ENCODE peak calls at places on chromosomes 6 and 20, in five cellular contexts. D is cardiac muscle cell, O is astrocyte of the cerebellum, W is hepatocyte, P is cardiac fibroblast. H is an unnamed sample.

GRCh38 chr20:58494923-58495622 is 20.1 kb downstream of the APCDD1L start:
- DNase-seq in D (no peak), O (no peak), W (no peak), P (no peak), H (no peak)

GRCh38 chr20:14341782-14342181 is 4.4 kb upstream of the FLRT3 start:
- DNase-seq in D (no peak), O (no peak), W (peak), P (peak), H (no peak)

GRCh38 chr6:40506956-40507355 is 80.2 kb downstream of the LRFN2 start:
- DNase-seq in D (no peak), O (no peak), W (no peak), P (no peak), H (no peak)

GRCh38 chr6:1310628-1311399 is 1.1 kb upstream of the FOXQ1 start:
- DNase-seq in D (peak), O (no peak), W (peak), P (no peak), H (no peak)

GRCh38 chr6:18265787-18266523 is 1.6 kb upstream of the DEK start:
- DNase-seq in D (no peak), O (no peak), W (no peak), P (no peak), H (no peak)

GRCh38 chr20:36490191-36490590 is 51.1 kb upstream of the MYL9 start:
- DNase-seq in D (peak), O (no peak), W (no peak), P (no peak), H (no peak)

GRCh38 chr6:161498359-161498758 is 224.5 kb upstream of the AGPAT4 start:
- DNase-seq in D (peak), O (peak), W (peak), P (peak), H (peak)

GRCh38 chr20:49762940-49763766 is 49.5 kb upstream of the B4GALT5 start:
- DNase-seq in D (peak), O (no peak), W (peak), P (no peak), H (no peak)

GRCh38 chr20:47676912-47677311 is 108.4 kb downstream of the SULF2 start:
- DNase-seq in D (no peak), O (no peak), W (no peak), P (no peak), H (no peak)

GRCh38 chr20:41335591-41335990 is 5.0 kb upstream of the LPIN3 start:
- DNase-seq in D (no peak), O (no peak), W (peak), P (no peak), H (no peak)

GRCh38 chr6:116404706-116405105 is 34.0 kb downstream of the DSE start:
- DNase-seq in D (no peak), O (no peak), W (no peak), P (peak), H (no peak)

GRCh38 chr20:3753098-3753497 is 14.5 kb downstream of the ADISSP start:
- DNase-seq in D (peak), O (peak), W (peak), P (peak), H (no peak)

GRCh38 chr6:107536183-107536582 is 46.3 kb downstream of the SOBP start:
- DNase-seq in D (peak), O (no peak), W (no peak), P (no peak), H (no peak)

GRCh38 chr6:143664171-143664570 is 13.6 kb upstream of the PHACTR2 start:
- DNase-seq in D (no peak), O (no peak), W (no peak), P (no peak), H (no peak)

GRCh38 chr6:151370509-151371078 is 20.8 kb downstream of the ZBTB2 start:
- DNase-seq in D (peak), O (no peak), W (no peak), P (peak), H (no peak)
- TF ChIP-seq CTCF in D (peak), O (peak), W (peak), P (peak), H (peak)

GRCh38 chr20:60510356-60510755 is 552.1 kb downstream of the CDH26 start:
- DNase-seq in D (no peak), O (no peak), W (no peak), P (no peak), H (no peak)

GRCh38 chr20:60516442-60516841 is 558.2 kb downstream of the CDH26 start:
- DNase-seq in D (no peak), O (no peak), W (no peak), P (no peak), H (no peak)

GRCh38 chr20:60507087-60507684 is 549.0 kb downstream of the CDH26 start:
- DNase-seq in D (no peak), O (no peak), W (no peak), P (no peak), H (no peak)

GRCh38 chr20:60512436-60512835 is 554.2 kb downstream of the CDH26 start:
- DNase-seq in D (no peak), O (peak), W (no peak), P (peak), H (no peak)
- H3K4me3 ChIP-seq in D (no peak), O (no peak), W (no peak), P (no peak), H (no peak)

GRCh38 chr6:42230320-42231034 is 12.8 kb upstream of the MRPS10 start:
- DNase-seq in D (no peak), O (no peak), W (no peak), P (peak), H (no peak)
- TF ChIP-seq CTCF in D (peak), O (peak), W (peak), P (peak), H (peak)

DNA sequence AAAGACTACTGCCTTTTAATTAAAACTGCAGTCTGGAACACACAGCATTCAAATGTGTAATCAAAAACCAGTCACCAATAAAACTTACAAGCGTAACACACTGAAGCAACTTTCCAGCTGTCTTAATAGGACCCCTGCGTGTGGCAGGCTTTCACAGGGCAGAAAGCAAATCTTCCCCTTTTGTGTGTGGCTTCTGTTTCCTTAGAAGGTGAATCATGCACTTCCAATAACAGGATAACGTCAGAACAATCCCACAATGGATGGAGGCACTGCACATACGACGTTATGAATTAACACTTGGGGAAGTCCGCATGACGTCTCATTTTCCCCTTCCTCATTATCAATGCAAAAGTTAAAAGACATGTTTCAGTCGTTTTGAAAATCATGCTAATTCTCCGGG is 44.8 kb downstream of the INSM1 start:
- DNase-seq in D (no peak), O (peak), W (no peak), P (no peak), H (no peak)
- H3K4me3 ChIP-seq in D (no peak), O (no peak), W (no peak), P (no peak), H (no peak)

GRCh38 chr6:156613996-156614395 is 163.2 kb upstream of the ARID1B start:
- DNase-seq in D (no peak), O (no peak), W (no peak), P (no peak), H (no peak)
- TF ChIP-seq CTCF in D (no peak), O (no peak), W (no peak), P (no peak), H (no peak)

DNA sequence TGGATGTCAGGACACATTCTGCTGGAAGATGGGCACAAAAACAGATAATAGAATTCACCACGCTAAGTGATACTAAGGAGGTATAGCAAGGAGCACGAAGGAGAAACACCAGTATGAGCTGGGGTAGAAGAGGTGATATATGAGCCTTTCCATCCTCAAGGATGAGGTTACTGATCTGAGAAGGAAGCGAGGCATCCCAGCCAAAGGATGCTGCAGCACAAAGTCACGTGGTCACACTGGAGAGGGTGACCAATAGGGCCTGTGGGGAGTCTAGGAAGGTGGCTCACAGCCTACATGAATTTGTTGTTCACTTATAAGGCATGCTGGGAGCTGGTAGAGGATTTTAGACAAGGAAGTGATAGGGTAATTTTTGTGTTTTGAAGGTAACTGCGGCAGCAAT is 1.4 kb downstream of the GINS1 start:
- DNase-seq in D (no peak), O (no peak), W (no peak), P (no peak), H (no peak)
- H3K4me3 ChIP-seq in D (no peak), O (no peak), W (no peak), P (no peak), H (peak)